ENCODE peak calls at places on chromosome 20, in eight cellular contexts. One of them, this sample, is unnamed.
A peak's percentile ranks its signal among the peaks of the same experiment; 100 is the strongest.

GRCh38 chr20:7924692-7925091 is 15.6 kb downstream of the HAO1 start:
- DNase-seq in GM12865: peak; percentile 3
- DNase-seq in uterus: no peak
- DNase-seq in cardiac fibroblast: peak; percentile 98
- DNase-seq in AG09309: peak; percentile 71
- DNase-seq in tibial artery: no peak
- DNase-seq in transverse colon: no peak
- DNase-seq in endothelial cell of umbilical vein: peak; percentile 93
- DNase-seq in this sample: peak; percentile 71

GRCh38 chr20:51860015-51860882 is 57.9 kb upstream of the SALL4 start:
- DNase-seq in GM12865: no peak
- DNase-seq in uterus: no peak
- DNase-seq in cardiac fibroblast: peak; percentile 47
- DNase-seq in AG09309: peak; percentile 88
- DNase-seq in tibial artery: no peak
- DNase-seq in transverse colon: peak; percentile 64
- DNase-seq in endothelial cell of umbilical vein: peak; percentile 24
- DNase-seq in this sample: peak; percentile 75

GRCh38 chr20:42041000-42041565 is 422.9 kb upstream of the CHD6 start:
- DNase-seq in GM12865: no peak
- DNase-seq in uterus: no peak
- DNase-seq in cardiac fibroblast: no peak
- DNase-seq in AG09309: no peak
- DNase-seq in tibial artery: no peak
- DNase-seq in transverse colon: no peak
- DNase-seq in endothelial cell of umbilical vein: no peak
- DNase-seq in this sample: no peak

GRCh38 chr20:29689411-29690225 is 1567.8 kb upstream of the DEFB115 start:
- DNase-seq in GM12865: no peak
- DNase-seq in uterus: no peak
- DNase-seq in cardiac fibroblast: peak; percentile 60
- DNase-seq in AG09309: no peak
- DNase-seq in tibial artery: peak; percentile 16
- DNase-seq in transverse colon: no peak
- DNase-seq in endothelial cell of umbilical vein: no peak
- DNase-seq in this sample: no peak

GRCh38 chr20:48892049-48892470 is 29.5 kb upstream of the ARFGEF2 start:
- DNase-seq in GM12865: no peak
- DNase-seq in uterus: no peak
- DNase-seq in cardiac fibroblast: no peak
- DNase-seq in AG09309: no peak
- DNase-seq in tibial artery: no peak
- DNase-seq in transverse colon: no peak
- DNase-seq in endothelial cell of umbilical vein: no peak
- DNase-seq in this sample: no peak

GRCh38 chr20:52614036-52614863 is 357.9 kb upstream of the TSHZ2 start:
- DNase-seq in GM12865: no peak
- DNase-seq in uterus: no peak
- DNase-seq in cardiac fibroblast: peak; percentile 1
- DNase-seq in AG09309: no peak
- DNase-seq in tibial artery: no peak
- DNase-seq in transverse colon: no peak
- DNase-seq in endothelial cell of umbilical vein: peak; percentile 2
- DNase-seq in this sample: no peak

GRCh38 chr20:44083220-44083933 is 103.6 kb downstream of the JPH2 start:
- DNase-seq in GM12865: no peak
- DNase-seq in uterus: no peak
- DNase-seq in cardiac fibroblast: peak; percentile 47
- DNase-seq in AG09309: no peak
- DNase-seq in tibial artery: no peak
- DNase-seq in transverse colon: no peak
- DNase-seq in endothelial cell of umbilical vein: no peak
- DNase-seq in this sample: peak; percentile 39

GRCh38 chr20:51434556-51435256 is 107.8 kb downstream of the NFATC2 start:
- DNase-seq in GM12865: no peak
- DNase-seq in uterus: no peak
- DNase-seq in cardiac fibroblast: peak; percentile 93
- DNase-seq in AG09309: peak; percentile 71
- DNase-seq in tibial artery: no peak
- DNase-seq in transverse colon: no peak
- DNase-seq in endothelial cell of umbilical vein: no peak
- DNase-seq in this sample: peak; percentile 37

DNA sequence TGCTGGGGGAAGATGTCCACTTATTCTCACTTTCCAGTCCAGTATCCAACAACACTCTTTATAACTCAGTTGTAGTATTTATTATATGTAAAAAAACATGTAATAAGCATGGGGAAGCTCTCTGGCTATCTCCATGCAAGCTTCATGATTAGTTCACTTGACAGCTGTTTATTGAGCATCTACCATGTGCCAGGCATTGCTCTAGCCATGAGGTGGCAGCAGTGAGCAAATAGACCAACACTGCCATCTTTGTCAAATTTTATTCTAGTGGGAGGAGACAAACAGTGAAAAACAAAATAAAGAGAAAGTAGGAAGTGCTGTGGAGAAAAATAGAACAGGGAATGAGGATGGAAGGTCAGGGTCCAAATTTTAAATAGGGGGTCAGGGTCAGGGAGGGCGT is 131.8 kb downstream of the CFAP61 start:
- DNase-seq in GM12865: peak; percentile 58
- DNase-seq in uterus: no peak
- DNase-seq in cardiac fibroblast: peak; percentile 17
- DNase-seq in AG09309: no peak
- DNase-seq in tibial artery: no peak
- DNase-seq in transverse colon: no peak
- DNase-seq in endothelial cell of umbilical vein: no peak
- DNase-seq in this sample: no peak
- TF ChIP-seq CTCF in GM12865: peak; percentile 50
- TF ChIP-seq CTCF in uterus: no peak
- TF ChIP-seq CTCF in cardiac fibroblast: peak; percentile 39
- TF ChIP-seq CTCF in AG09309: peak; percentile 45
- TF ChIP-seq CTCF in tibial artery: no peak
- TF ChIP-seq CTCF in transverse colon: no peak
- TF ChIP-seq CTCF in endothelial cell of umbilical vein: peak; percentile 15
- TF ChIP-seq CTCF in this sample: peak; percentile 41

DNA sequence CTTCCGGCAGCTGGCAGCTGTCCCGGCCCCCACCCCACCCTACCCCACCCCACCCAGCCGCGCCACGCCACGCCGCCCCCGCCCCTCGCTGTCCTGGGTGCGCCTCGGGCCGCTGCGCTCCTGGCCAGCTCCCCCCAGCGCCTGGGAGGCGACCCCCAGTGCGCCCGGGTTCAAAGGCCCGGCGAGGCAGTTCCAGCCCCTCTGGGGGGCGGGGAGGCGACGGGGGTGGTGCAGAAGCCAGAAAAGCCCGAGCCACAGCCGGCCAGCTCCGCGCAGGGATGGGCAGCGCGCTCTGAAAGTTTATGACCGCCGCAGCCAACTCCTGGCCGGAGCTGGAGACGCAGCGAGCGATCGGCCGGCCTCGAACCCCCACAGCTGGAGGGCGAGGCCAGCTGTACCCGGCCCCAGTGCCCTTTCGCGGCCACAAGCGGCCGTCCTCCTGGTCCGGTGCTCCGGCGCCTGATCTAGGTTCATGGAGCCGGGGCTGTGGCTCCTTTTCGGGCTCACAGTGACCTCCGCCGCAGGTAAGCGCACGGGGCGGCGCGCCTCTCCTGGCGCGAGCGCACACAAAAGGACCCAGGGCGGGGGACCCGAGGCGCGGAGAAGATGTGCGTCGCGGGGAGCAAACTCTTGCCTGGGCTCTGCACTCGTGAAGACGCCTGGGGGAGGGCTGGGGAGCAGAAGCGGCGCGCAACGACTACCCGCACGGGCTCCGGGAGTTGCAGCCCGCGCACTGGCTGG is at the start of gene EDN3:
- DNase-seq in GM12865: no peak
- DNase-seq in uterus: no peak
- DNase-seq in cardiac fibroblast: no peak
- DNase-seq in AG09309: no peak
- DNase-seq in tibial artery: no peak
- DNase-seq in transverse colon: peak; percentile 60
- DNase-seq in endothelial cell of umbilical vein: no peak
- DNase-seq in this sample: no peak
- H3K4me3 ChIP-seq in GM12865: no peak within 1 kb of the TSS
- H3K4me3 ChIP-seq in uterus: no peak within 1 kb of the TSS
- H3K4me3 ChIP-seq in cardiac fibroblast: no peak within 1 kb of the TSS
- H3K4me3 ChIP-seq in AG09309: no peak within 1 kb of the TSS
- H3K4me3 ChIP-seq in tibial artery: no peak within 1 kb of the TSS
- H3K4me3 ChIP-seq in transverse colon: peak within 1 kb of the TSS; percentile 49
- H3K4me3 ChIP-seq in endothelial cell of umbilical vein: no peak within 1 kb of the TSS
- H3K4me3 ChIP-seq in this sample: no peak within 1 kb of the TSS

DNA sequence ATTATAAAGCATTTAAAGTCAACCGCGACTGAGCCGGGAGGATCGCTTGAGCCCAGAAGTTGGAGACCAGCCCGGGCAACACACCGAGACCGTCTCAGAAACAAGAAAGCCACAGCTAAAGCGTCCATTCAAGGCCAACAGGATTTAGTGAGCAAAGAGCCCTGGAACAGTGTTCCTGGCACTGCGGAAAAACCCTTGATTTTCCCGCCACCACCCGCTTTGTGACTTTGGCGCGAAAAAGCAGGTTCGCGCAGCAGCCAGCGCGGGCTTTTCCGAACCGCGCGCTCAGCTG is 669 bp downstream of the PCNA start:
- DNase-seq in GM12865: no peak
- DNase-seq in uterus: no peak
- DNase-seq in cardiac fibroblast: no peak
- DNase-seq in AG09309: no peak
- DNase-seq in tibial artery: no peak
- DNase-seq in transverse colon: no peak
- DNase-seq in endothelial cell of umbilical vein: no peak
- DNase-seq in this sample: no peak
- TF ChIP-seq CTCF in GM12865: no peak
- TF ChIP-seq CTCF in uterus: no peak
- TF ChIP-seq CTCF in cardiac fibroblast: no peak
- TF ChIP-seq CTCF in AG09309: no peak
- TF ChIP-seq CTCF in tibial artery: no peak
- TF ChIP-seq CTCF in transverse colon: no peak
- TF ChIP-seq CTCF in endothelial cell of umbilical vein: no peak
- TF ChIP-seq CTCF in this sample: no peak

GRCh38 chr20:22577515-22578220 is 6.7 kb downstream of the FOXA2 start:
- DNase-seq in GM12865: no peak
- DNase-seq in uterus: no peak
- DNase-seq in cardiac fibroblast: no peak
- DNase-seq in AG09309: no peak
- DNase-seq in tibial artery: no peak
- DNase-seq in transverse colon: peak; percentile 45
- DNase-seq in endothelial cell of umbilical vein: no peak
- DNase-seq in this sample: no peak

GRCh38 chr20:22579711-22580697 is 4.4 kb downstream of the FOXA2 start:
- DNase-seq in GM12865: no peak
- DNase-seq in uterus: no peak
- DNase-seq in cardiac fibroblast: no peak
- DNase-seq in AG09309: no peak
- DNase-seq in tibial artery: no peak
- DNase-seq in transverse colon: no peak
- DNase-seq in endothelial cell of umbilical vein: no peak
- DNase-seq in this sample: no peak

GRCh38 chr20:22576733-22577514 is 7.4 kb downstream of the FOXA2 start:
- DNase-seq in GM12865: no peak
- DNase-seq in uterus: no peak
- DNase-seq in cardiac fibroblast: no peak
- DNase-seq in AG09309: no peak
- DNase-seq in tibial artery: no peak
- DNase-seq in transverse colon: no peak
- DNase-seq in endothelial cell of umbilical vein: no peak
- DNase-seq in this sample: no peak

GRCh38 chr20:22579119-22579427 is 5.3 kb downstream of the FOXA2 start:
- DNase-seq in GM12865: no peak
- DNase-seq in uterus: no peak
- DNase-seq in cardiac fibroblast: no peak
- DNase-seq in AG09309: no peak
- DNase-seq in tibial artery: no peak
- DNase-seq in transverse colon: no peak
- DNase-seq in endothelial cell of umbilical vein: no peak
- DNase-seq in this sample: no peak

GRCh38 chr20:22578221-22579118 is 5.9 kb downstream of the FOXA2 start:
- DNase-seq in GM12865: no peak
- DNase-seq in uterus: no peak
- DNase-seq in cardiac fibroblast: no peak
- DNase-seq in AG09309: no peak
- DNase-seq in tibial artery: no peak
- DNase-seq in transverse colon: peak; percentile 22
- DNase-seq in endothelial cell of umbilical vein: no peak
- DNase-seq in this sample: no peak
- H3K4me3 ChIP-seq in GM12865: no peak overlapping the region
- H3K4me3 ChIP-seq in uterus: no peak overlapping the region
- H3K4me3 ChIP-seq in cardiac fibroblast: no peak overlapping the region
- H3K4me3 ChIP-seq in AG09309: no peak overlapping the region
- H3K4me3 ChIP-seq in tibial artery: no peak overlapping the region
- H3K4me3 ChIP-seq in transverse colon: peak overlapping the region; percentile 31
- H3K4me3 ChIP-seq in endothelial cell of umbilical vein: no peak overlapping the region
- H3K4me3 ChIP-seq in this sample: no peak overlapping the region

GRCh38 chr20:62393830-62394229 is 6.9 kb downstream of the RPS21 start:
- DNase-seq in GM12865: no peak
- DNase-seq in uterus: no peak
- DNase-seq in cardiac fibroblast: no peak
- DNase-seq in AG09309: no peak
- DNase-seq in tibial artery: no peak
- DNase-seq in transverse colon: no peak
- DNase-seq in endothelial cell of umbilical vein: no peak
- DNase-seq in this sample: no peak

GRCh38 chr20:62394248-62395245 is 7.6 kb downstream of the RPS21 start:
- DNase-seq in GM12865: no peak
- DNase-seq in uterus: no peak
- DNase-seq in cardiac fibroblast: no peak
- DNase-seq in AG09309: no peak
- DNase-seq in tibial artery: no peak
- DNase-seq in transverse colon: no peak
- DNase-seq in endothelial cell of umbilical vein: no peak
- DNase-seq in this sample: no peak

GRCh38 chr20:62395311-62396242 is 8.7 kb downstream of the RPS21 start:
- DNase-seq in GM12865: no peak
- DNase-seq in uterus: no peak
- DNase-seq in cardiac fibroblast: no peak
- DNase-seq in AG09309: no peak
- DNase-seq in tibial artery: no peak
- DNase-seq in transverse colon: no peak
- DNase-seq in endothelial cell of umbilical vein: no peak
- DNase-seq in this sample: no peak

GRCh38 chr20:62398120-62398821 is 8.8 kb downstream of the CABLES2 start:
- DNase-seq in GM12865: no peak
- DNase-seq in uterus: no peak
- DNase-seq in cardiac fibroblast: no peak
- DNase-seq in AG09309: no peak
- DNase-seq in tibial artery: no peak
- DNase-seq in transverse colon: no peak
- DNase-seq in endothelial cell of umbilical vein: no peak
- DNase-seq in this sample: no peak

GRCh38 chr20:62396367-62397239 is 9.7 kb downstream of the RPS21 start:
- DNase-seq in GM12865: no peak
- DNase-seq in uterus: no peak
- DNase-seq in cardiac fibroblast: no peak
- DNase-seq in AG09309: no peak
- DNase-seq in tibial artery: no peak
- DNase-seq in transverse colon: no peak
- DNase-seq in endothelial cell of umbilical vein: no peak
- DNase-seq in this sample: no peak
- TF ChIP-seq CTCF in GM12865: no peak
- TF ChIP-seq CTCF in uterus: no peak
- TF ChIP-seq CTCF in cardiac fibroblast: no peak
- TF ChIP-seq CTCF in AG09309: no peak
- TF ChIP-seq CTCF in tibial artery: no peak
- TF ChIP-seq CTCF in transverse colon: no peak
- TF ChIP-seq CTCF in endothelial cell of umbilical vein: no peak
- TF ChIP-seq CTCF in this sample: no peak